ENCODE peak calls at places on chromosomes 7 and 10, in five cellular contexts. One of them, this sample, is unnamed.
A peak's percentile ranks its signal among the peaks of the same experiment; 100 is the strongest.

GRCh38 chr10:110206988-110207804 is at the start of gene MXI1:
- DNase-seq in NAMALWA: peak; percentile 86
- DNase-seq in left ventricle myocardium superior: peak; percentile 83
- DNase-seq in activated CD4-positive, alpha-beta T cell treated with anti-CD3 and anti-CD28 coated beads for 48 hours: peak; percentile 64
- DNase-seq in dermis blood vessel endothelial cell: peak; percentile 79
- DNase-seq in this sample: peak; percentile 79

GRCh38 chr10:5561704-5562645 is 37.2 kb downstream of the CALML3 start:
- DNase-seq in NAMALWA: no peak
- DNase-seq in left ventricle myocardium superior: no peak
- DNase-seq in activated CD4-positive, alpha-beta T cell treated with anti-CD3 and anti-CD28 coated beads for 48 hours: no peak
- DNase-seq in dermis blood vessel endothelial cell: no peak
- DNase-seq in this sample: no peak

GRCh38 chr7:155753446-155753965 is 58.8 kb downstream of the SHH start:
- DNase-seq in NAMALWA: no peak
- DNase-seq in left ventricle myocardium superior: no peak
- DNase-seq in activated CD4-positive, alpha-beta T cell treated with anti-CD3 and anti-CD28 coated beads for 48 hours: no peak
- DNase-seq in dermis blood vessel endothelial cell: peak; percentile 18
- DNase-seq in this sample: no peak

GRCh38 chr7:68629-69028 is 123.7 kb upstream of the FAM20C start:
- DNase-seq in NAMALWA: no peak
- DNase-seq in left ventricle myocardium superior: no peak
- DNase-seq in activated CD4-positive, alpha-beta T cell treated with anti-CD3 and anti-CD28 coated beads for 48 hours: no peak
- DNase-seq in dermis blood vessel endothelial cell: no peak
- DNase-seq in this sample: no peak

GRCh38 chr10:70905071-70906021 is 17.0 kb upstream of the PCBD1 start:
- DNase-seq in NAMALWA: no peak
- DNase-seq in left ventricle myocardium superior: no peak
- DNase-seq in activated CD4-positive, alpha-beta T cell treated with anti-CD3 and anti-CD28 coated beads for 48 hours: no peak
- DNase-seq in dermis blood vessel endothelial cell: no peak
- DNase-seq in this sample: no peak

GRCh38 chr7:106862317-106863183 is 2.5 kb upstream of the PIK3CG start:
- DNase-seq in NAMALWA: no peak
- DNase-seq in left ventricle myocardium superior: no peak
- DNase-seq in activated CD4-positive, alpha-beta T cell treated with anti-CD3 and anti-CD28 coated beads for 48 hours: no peak
- DNase-seq in dermis blood vessel endothelial cell: no peak
- DNase-seq in this sample: no peak

GRCh38 chr10:130042386-130042785 is 68.2 kb downstream of the C10orf143 start:
- DNase-seq in NAMALWA: no peak
- DNase-seq in left ventricle myocardium superior: no peak
- DNase-seq in activated CD4-positive, alpha-beta T cell treated with anti-CD3 and anti-CD28 coated beads for 48 hours: no peak
- DNase-seq in dermis blood vessel endothelial cell: no peak
- DNase-seq in this sample: no peak

GRCh38 chr7:151167197-151167911 is at the start of gene GBX1:
- DNase-seq in NAMALWA: no peak
- DNase-seq in left ventricle myocardium superior: peak; percentile 53
- DNase-seq in activated CD4-positive, alpha-beta T cell treated with anti-CD3 and anti-CD28 coated beads for 48 hours: no peak
- DNase-seq in dermis blood vessel endothelial cell: peak; percentile 38
- DNase-seq in this sample: no peak

GRCh38 chr10:42983595-42983990 is 93.3 kb upstream of the RET start:
- DNase-seq in NAMALWA: no peak
- DNase-seq in left ventricle myocardium superior: no peak
- DNase-seq in activated CD4-positive, alpha-beta T cell treated with anti-CD3 and anti-CD28 coated beads for 48 hours: no peak
- DNase-seq in dermis blood vessel endothelial cell: no peak
- DNase-seq in this sample: no peak

GRCh38 chr10:32941357-32941756 is 16.7 kb downstream of the ITGB1 start:
- DNase-seq in NAMALWA: no peak
- DNase-seq in left ventricle myocardium superior: no peak
- DNase-seq in activated CD4-positive, alpha-beta T cell treated with anti-CD3 and anti-CD28 coated beads for 48 hours: no peak
- DNase-seq in dermis blood vessel endothelial cell: no peak
- DNase-seq in this sample: no peak

GRCh38 chr10:60731134-60731883 is 47.0 kb upstream of the CDK1 start:
- DNase-seq in NAMALWA: peak; percentile 53
- DNase-seq in left ventricle myocardium superior: no peak
- DNase-seq in activated CD4-positive, alpha-beta T cell treated with anti-CD3 and anti-CD28 coated beads for 48 hours: peak; percentile 27
- DNase-seq in dermis blood vessel endothelial cell: no peak
- DNase-seq in this sample: peak; percentile 35

GRCh38 chr7:79090543-79090942 is 362.9 kb downstream of the MAGI2 start:
- DNase-seq in NAMALWA: peak; percentile 16
- DNase-seq in left ventricle myocardium superior: no peak
- DNase-seq in activated CD4-positive, alpha-beta T cell treated with anti-CD3 and anti-CD28 coated beads for 48 hours: no peak
- DNase-seq in dermis blood vessel endothelial cell: no peak
- DNase-seq in this sample: peak; percentile 34

GRCh38 chr7:135190703-135191102 is 20.2 kb upstream of the CYREN start:
- DNase-seq in NAMALWA: no peak
- DNase-seq in left ventricle myocardium superior: no peak
- DNase-seq in activated CD4-positive, alpha-beta T cell treated with anti-CD3 and anti-CD28 coated beads for 48 hours: no peak
- DNase-seq in dermis blood vessel endothelial cell: no peak
- DNase-seq in this sample: no peak

GRCh38 chr7:156116514-156116913 is 304.3 kb upstream of the SHH start:
- DNase-seq in NAMALWA: no peak
- DNase-seq in left ventricle myocardium superior: no peak
- DNase-seq in activated CD4-positive, alpha-beta T cell treated with anti-CD3 and anti-CD28 coated beads for 48 hours: no peak
- DNase-seq in dermis blood vessel endothelial cell: no peak
- DNase-seq in this sample: no peak

GRCh38 chr10:11424456-11425287 is 186.8 kb downstream of the USP6NL start:
- DNase-seq in NAMALWA: peak; percentile 49
- DNase-seq in left ventricle myocardium superior: peak; percentile 67
- DNase-seq in activated CD4-positive, alpha-beta T cell treated with anti-CD3 and anti-CD28 coated beads for 48 hours: no peak
- DNase-seq in dermis blood vessel endothelial cell: peak; percentile 76
- DNase-seq in this sample: peak; percentile 59

GRCh38 chr7:79063019-79063698 is 390.3 kb downstream of the MAGI2 start:
- DNase-seq in NAMALWA: peak; percentile 12
- DNase-seq in left ventricle myocardium superior: no peak
- DNase-seq in activated CD4-positive, alpha-beta T cell treated with anti-CD3 and anti-CD28 coated beads for 48 hours: no peak
- DNase-seq in dermis blood vessel endothelial cell: no peak
- DNase-seq in this sample: no peak

GRCh38 chr7:81736088-81736487 is 33.8 kb downstream of the HGF start:
- DNase-seq in NAMALWA: no peak
- DNase-seq in left ventricle myocardium superior: no peak
- DNase-seq in activated CD4-positive, alpha-beta T cell treated with anti-CD3 and anti-CD28 coated beads for 48 hours: no peak
- DNase-seq in dermis blood vessel endothelial cell: peak; percentile 47
- DNase-seq in this sample: peak; percentile 51

GRCh38 chr7:2199528-2199927 is 33.2 kb downstream of the MAD1L1 start:
- DNase-seq in NAMALWA: no peak
- DNase-seq in left ventricle myocardium superior: no peak
- DNase-seq in activated CD4-positive, alpha-beta T cell treated with anti-CD3 and anti-CD28 coated beads for 48 hours: no peak
- DNase-seq in dermis blood vessel endothelial cell: no peak
- DNase-seq in this sample: no peak

GRCh38 chr7:47332213-47332612 is 249.7 kb downstream of the TNS3 start:
- DNase-seq in NAMALWA: no peak
- DNase-seq in left ventricle myocardium superior: no peak
- DNase-seq in activated CD4-positive, alpha-beta T cell treated with anti-CD3 and anti-CD28 coated beads for 48 hours: no peak
- DNase-seq in dermis blood vessel endothelial cell: no peak
- DNase-seq in this sample: no peak

GRCh38 chr7:100827330-100828226 is at the start of gene EPHB4:
- DNase-seq in NAMALWA: no peak
- DNase-seq in left ventricle myocardium superior: peak; percentile 87
- DNase-seq in activated CD4-positive, alpha-beta T cell treated with anti-CD3 and anti-CD28 coated beads for 48 hours: peak; percentile 13
- DNase-seq in dermis blood vessel endothelial cell: peak; percentile 90
- DNase-seq in this sample: peak; percentile 77

GRCh38 chr10:78211476-78212110 is 177.9 kb downstream of the RPS24 start:
- DNase-seq in NAMALWA: peak; percentile 7
- DNase-seq in left ventricle myocardium superior: no peak
- DNase-seq in activated CD4-positive, alpha-beta T cell treated with anti-CD3 and anti-CD28 coated beads for 48 hours: peak; percentile 22
- DNase-seq in dermis blood vessel endothelial cell: peak; percentile 66
- DNase-seq in this sample: peak; percentile 47

GRCh38 chr7:77157446-77157845 is 35.0 kb downstream of the CCDC146 start:
- DNase-seq in NAMALWA: no peak
- DNase-seq in left ventricle myocardium superior: no peak
- DNase-seq in activated CD4-positive, alpha-beta T cell treated with anti-CD3 and anti-CD28 coated beads for 48 hours: peak; percentile 2
- DNase-seq in dermis blood vessel endothelial cell: no peak
- DNase-seq in this sample: no peak

GRCh38 chr7:120033114-120033513 is 239.9 kb upstream of the KCND2 start:
- DNase-seq in NAMALWA: peak; percentile 51
- DNase-seq in left ventricle myocardium superior: no peak
- DNase-seq in activated CD4-positive, alpha-beta T cell treated with anti-CD3 and anti-CD28 coated beads for 48 hours: no peak
- DNase-seq in dermis blood vessel endothelial cell: no peak
- DNase-seq in this sample: no peak

GRCh38 chr7:77867208-77867915 is 68.8 kb downstream of the PHTF2 start:
- DNase-seq in NAMALWA: no peak
- DNase-seq in left ventricle myocardium superior: no peak
- DNase-seq in activated CD4-positive, alpha-beta T cell treated with anti-CD3 and anti-CD28 coated beads for 48 hours: no peak
- DNase-seq in dermis blood vessel endothelial cell: peak; percentile 53
- DNase-seq in this sample: peak; percentile 19

GRCh38 chr7:110868458-110868857 is 222.5 kb upstream of the LRRN3 start:
- DNase-seq in NAMALWA: no peak
- DNase-seq in left ventricle myocardium superior: no peak
- DNase-seq in activated CD4-positive, alpha-beta T cell treated with anti-CD3 and anti-CD28 coated beads for 48 hours: no peak
- DNase-seq in dermis blood vessel endothelial cell: no peak
- DNase-seq in this sample: no peak

GRCh38 chr10:77204171-77204570 is 433.4 kb downstream of the KCNMA1 start:
- DNase-seq in NAMALWA: no peak
- DNase-seq in left ventricle myocardium superior: no peak
- DNase-seq in activated CD4-positive, alpha-beta T cell treated with anti-CD3 and anti-CD28 coated beads for 48 hours: no peak
- DNase-seq in dermis blood vessel endothelial cell: no peak
- DNase-seq in this sample: no peak

GRCh38 chr7:132464740-132465139 is 111.5 kb downstream of the PLXNA4 start:
- DNase-seq in NAMALWA: no peak
- DNase-seq in left ventricle myocardium superior: peak; percentile 59
- DNase-seq in activated CD4-positive, alpha-beta T cell treated with anti-CD3 and anti-CD28 coated beads for 48 hours: no peak
- DNase-seq in dermis blood vessel endothelial cell: peak; percentile 94
- DNase-seq in this sample: no peak

GRCh38 chr10:88222878-88223277 is 359.5 kb downstream of the PTEN start:
- DNase-seq in NAMALWA: no peak
- DNase-seq in left ventricle myocardium superior: no peak
- DNase-seq in activated CD4-positive, alpha-beta T cell treated with anti-CD3 and anti-CD28 coated beads for 48 hours: no peak
- DNase-seq in dermis blood vessel endothelial cell: no peak
- DNase-seq in this sample: no peak

GRCh38 chr10:102419561-102420442 is 834 bp upstream of the FBXL15 start:
- DNase-seq in NAMALWA: peak; percentile 71
- DNase-seq in left ventricle myocardium superior: peak; percentile 75
- DNase-seq in activated CD4-positive, alpha-beta T cell treated with anti-CD3 and anti-CD28 coated beads for 48 hours: peak; percentile 76
- DNase-seq in dermis blood vessel endothelial cell: peak; percentile 51
- DNase-seq in this sample: peak; percentile 32

GRCh38 chr10:101079874-101080273 is 18.1 kb downstream of the KAZALD1 start:
- DNase-seq in NAMALWA: no peak
- DNase-seq in left ventricle myocardium superior: no peak
- DNase-seq in activated CD4-positive, alpha-beta T cell treated with anti-CD3 and anti-CD28 coated beads for 48 hours: no peak
- DNase-seq in dermis blood vessel endothelial cell: no peak
- DNase-seq in this sample: no peak

GRCh38 chr10:122112625-122113160 is 123.7 kb downstream of the TACC2 start:
- DNase-seq in NAMALWA: no peak
- DNase-seq in left ventricle myocardium superior: peak; percentile 91
- DNase-seq in activated CD4-positive, alpha-beta T cell treated with anti-CD3 and anti-CD28 coated beads for 48 hours: no peak
- DNase-seq in dermis blood vessel endothelial cell: peak; percentile 98
- DNase-seq in this sample: peak; percentile 95

GRCh38 chr7:18508441-18509427 is 13.2 kb downstream of the HDAC9 start:
- DNase-seq in NAMALWA: peak; percentile 76
- DNase-seq in left ventricle myocardium superior: no peak
- DNase-seq in activated CD4-positive, alpha-beta T cell treated with anti-CD3 and anti-CD28 coated beads for 48 hours: no peak
- DNase-seq in dermis blood vessel endothelial cell: peak; percentile 97
- DNase-seq in this sample: peak; percentile 78

GRCh38 chr10:92239600-92240288 is 51.1 kb downstream of the CPEB3 start:
- DNase-seq in NAMALWA: no peak
- DNase-seq in left ventricle myocardium superior: peak; percentile 74
- DNase-seq in activated CD4-positive, alpha-beta T cell treated with anti-CD3 and anti-CD28 coated beads for 48 hours: peak; percentile 45
- DNase-seq in dermis blood vessel endothelial cell: peak; percentile 56
- DNase-seq in this sample: peak; percentile 39

GRCh38 chr7:131878777-131879176 is 322.3 kb upstream of the PODXL start:
- DNase-seq in NAMALWA: no peak
- DNase-seq in left ventricle myocardium superior: no peak
- DNase-seq in activated CD4-positive, alpha-beta T cell treated with anti-CD3 and anti-CD28 coated beads for 48 hours: no peak
- DNase-seq in dermis blood vessel endothelial cell: no peak
- DNase-seq in this sample: no peak

GRCh38 chr10:69382382-69383117 is 34.2 kb downstream of the TACR2 start:
- DNase-seq in NAMALWA: no peak
- DNase-seq in left ventricle myocardium superior: no peak
- DNase-seq in activated CD4-positive, alpha-beta T cell treated with anti-CD3 and anti-CD28 coated beads for 48 hours: no peak
- DNase-seq in dermis blood vessel endothelial cell: no peak
- DNase-seq in this sample: no peak

GRCh38 chr10:88108115-88108610 is 244.7 kb downstream of the PTEN start:
- DNase-seq in NAMALWA: peak; percentile 93
- DNase-seq in left ventricle myocardium superior: no peak
- DNase-seq in activated CD4-positive, alpha-beta T cell treated with anti-CD3 and anti-CD28 coated beads for 48 hours: no peak
- DNase-seq in dermis blood vessel endothelial cell: no peak
- DNase-seq in this sample: no peak